ENCODE peak calls at places on chromosomes 16 and 17, in six cellular contexts. O, V, C, D, P and I are unnamed samples.

GRCh38 chr16:57367111-57367752 is 5.1 kb upstream of the CX3CL1 start:
- DNase-seq in V (no peak), C (no peak), O (no peak), D (peak), P (peak), I (no peak)

GRCh38 chr16:67384778-67385510 is 8.4 kb downstream of the TPPP3 start:
- DNase-seq in V (no peak), C (no peak), O (no peak), P (peak), D (no peak), I (no peak)

GRCh38 chr17:72365857-72366415 is 245.1 kb downstream of the SOX9 start:
- DNase-seq in O (no peak), C (no peak), D (peak), P (no peak), V (no peak), I (no peak)

GRCh38 chr16:85659805-85660511 is 28.8 kb downstream of the GINS2 start:
- DNase-seq in V (no peak), D (peak), P (peak), O (peak), C (no peak), I (peak)

GRCh38 chr17:48506246-48506645 is 24.6 kb downstream of the HOXB1 start:
- DNase-seq in P (no peak), D (no peak), V (no peak), O (no peak), C (no peak), I (no peak)

GRCh38 chr16:74603848-74604247 is 3.1 kb downstream of the GLG1 start:
- DNase-seq in D (peak), V (no peak), P (peak), C (no peak), O (no peak), I (no peak)

GRCh38 chr17:61409301-61410099 is 9.9 kb downstream of the TBX2 start:
- DNase-seq in D (peak), O (no peak), V (no peak), P (peak), C (no peak), I (peak)

GRCh38 chr16:50517450-50518252 is 30.5 kb upstream of the NKD1 start:
- DNase-seq in P (no peak), V (no peak), C (no peak), D (no peak), O (no peak), I (no peak)

GRCh38 chr17:76442341-76443338 is 10.3 kb downstream of the UBE2O start:
- DNase-seq in O (no peak), V (no peak), P (peak), D (no peak), C (no peak), I (no peak)

GRCh38 chr16:8673611-8674412 is 605 bp upstream of the ABAT start:
- DNase-seq in D (no peak), V (no peak), C (no peak), O (no peak), P (peak), I (no peak)

GRCh38 chr16:49514391-49514980 is 140.9 kb downstream of the C16orf78 start:
- DNase-seq in D (no peak), C (no peak), P (no peak), O (no peak), V (no peak), I (no peak)

GRCh38 chr17:75515523-75516254 is at the start of gene CASKIN2:
- DNase-seq in V (peak), P (peak), D (peak), O (peak), C (peak), I (peak)

GRCh38 chr16:70370924-70371323 is 24.2 kb downstream of the DDX19A start:
- DNase-seq in V (no peak), P (no peak), C (no peak), O (no peak), D (no peak), I (no peak)
- TF ChIP-seq CTCF in V (no peak), P (no peak), C (no peak), O (no peak), D (no peak), I (no peak)

GRCh38 chr16:20873331-20873730 is 26.8 kb downstream of the DCUN1D3 start:
- DNase-seq in P (no peak), D (no peak), C (no peak), V (no peak), O (no peak), I (no peak)
- TF ChIP-seq CTCF in P (no peak), D (no peak), C (no peak), V (no peak), O (no peak), I (no peak)

GRCh38 chr16:84344781-84345180 is 23.6 kb upstream of the ATP2C2 start:
- DNase-seq in P (no peak), D (no peak), O (no peak), C (no peak), V (no peak), I (no peak)

GRCh38 chr16:84341533-84342295 is 26.6 kb upstream of the ATP2C2 start:
- DNase-seq in D (no peak), O (no peak), C (no peak), P (no peak), V (no peak), I (no peak)

GRCh38 chr16:84339766-84340165 is 28.6 kb upstream of the ATP2C2 start:
- DNase-seq in V (no peak), C (no peak), O (no peak), D (no peak), P (no peak), I (no peak)

GRCh38 chr16:84339316-84339715 is 29.0 kb upstream of the ATP2C2 start:
- DNase-seq in P (no peak), D (no peak), V (no peak), O (no peak), C (no peak), I (no peak)

GRCh38 chr16:84340305-84341040 is 27.9 kb upstream of the ATP2C2 start:
- DNase-seq in P (peak), V (no peak), O (no peak), D (peak), C (peak), I (no peak)
- TF ChIP-seq CTCF in P (no peak), V (no peak), O (no peak), D (no peak), C (no peak), I (no peak)

GRCh38 chr17:17954079-17954478 is 18.1 kb downstream of the TOM1L2 start:
- DNase-seq in D (no peak), V (no peak), O (no peak), P (no peak), C (no peak), I (no peak)

GRCh38 chr17:17951524-17951923 is 20.7 kb downstream of the TOM1L2 start:
- DNase-seq in C (no peak), D (no peak), P (no peak), O (no peak), V (no peak), I (no peak)

GRCh38 chr17:17950806-17951205 is 21.4 kb downstream of the TOM1L2 start:
- DNase-seq in V (no peak), D (no peak), C (no peak), P (no peak), O (no peak), I (no peak)

GRCh38 chr17:17950347-17950746 is 21.9 kb downstream of the TOM1L2 start:
- DNase-seq in V (no peak), O (no peak), P (no peak), C (no peak), D (no peak), I (no peak)

GRCh38 chr17:17952691-17953090 is 19.5 kb downstream of the TOM1L2 start:
- DNase-seq in P (no peak), V (no peak), C (no peak), O (no peak), D (no peak), I (no peak)
- TF ChIP-seq CTCF in P (no peak), V (no peak), C (no peak), O (no peak), D (no peak), I (no peak)

GRCh38 chr17:59642535-59642934 is 22.8 kb downstream of the CLTC start:
- DNase-seq in O (no peak), D (no peak), C (no peak), V (no peak), P (no peak), I (no peak)
- TF ChIP-seq CTCF in O (no peak), D (no peak), C (no peak), V (no peak), P (no peak), I (no peak)

GRCh38 chr17:59892849-59893616 is at the start of the genes RPS6KB1 and TUBD1:
- DNase-seq in V (peak), D (peak), C (peak), P (peak), O (peak), I (peak)

GRCh38 chr17:59890720-59891119 is 2.0 kb downstream of the TUBD1 start:
- DNase-seq in P (peak), O (no peak), V (no peak), D (peak), C (no peak), I (no peak)

GRCh38 chr17:59892251-59892848 is 393 bp downstream of the TUBD1 start:
- DNase-seq in P (no peak), V (no peak), D (no peak), C (no peak), O (no peak), I (no peak)

GRCh38 chr17:59897090-59897489 is 4.2 kb downstream of the RPS6KB1 start:
- DNase-seq in O (no peak), C (no peak), V (no peak), P (peak), D (peak), I (no peak)

DNA sequence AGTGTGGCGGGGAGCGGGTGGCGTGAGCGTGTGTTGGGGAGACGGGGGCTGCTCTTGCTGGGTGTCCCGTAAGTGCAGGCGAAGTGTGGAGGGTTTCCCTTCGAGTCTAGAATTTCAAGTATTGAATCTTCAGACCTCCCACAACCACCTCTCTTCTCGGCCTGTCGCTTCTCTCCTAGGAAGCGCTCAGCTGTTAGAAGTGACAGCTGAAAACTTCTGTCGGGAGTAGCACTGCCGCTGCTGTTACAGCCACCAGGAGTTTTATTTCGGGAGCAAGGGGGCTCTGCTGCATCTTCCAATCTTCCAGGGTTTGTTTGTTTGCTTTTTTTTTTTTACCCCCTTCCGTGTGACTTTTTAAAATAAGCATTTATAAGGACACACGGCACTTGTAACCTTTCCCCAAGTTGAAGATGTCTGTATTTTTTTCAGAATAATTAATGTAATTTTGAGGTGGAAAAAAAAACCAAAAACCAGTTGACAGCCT is 738 bp downstream of the RPS6KB1 start:
- DNase-seq in D (peak), O (no peak), P (peak), C (no peak), V (no peak), I (no peak)
- TF ChIP-seq CTCF in D (no peak), O (no peak), P (peak), C (no peak), V (no peak), I (no peak)

GRCh38 chr17:9467518-9467917 is 108.1 kb downstream of the STX8 start:
- DNase-seq in P (no peak), O (no peak), D (no peak), V (no peak), C (no peak), I (no peak)
- TF ChIP-seq CTCF in P (no peak), O (no peak), D (peak), V (no peak), C (no peak), I (no peak)